ENCODE peak calls at places on chromosomes 12 and 14, in seven cellular contexts. R is HepG2, J is uterus, F is EL, M is RPMI7951, Y is T-helper 17 cell, H is GM20000. X is an unnamed sample.

GRCh38 chr12:99619389-99620158 is 28.0 kb upstream of the GARIN6 start:
- DNase-seq in J (no peak), R (peak), F (peak), Y (no peak), H (peak), M (peak), X (no peak)

GRCh38 chr12:51318846-51319570 is 5.0 kb downstream of the BIN2 start:
- DNase-seq in J (no peak), M (no peak), R (no peak), Y (no peak), H (peak), F (no peak), X (no peak)

GRCh38 chr12:18849080-18849479 is 111.2 kb downstream of the CAPZA3 start:
- DNase-seq in J (no peak), F (peak), R (no peak), M (no peak), Y (no peak), H (no peak), X (no peak)

GRCh38 chr14:49767473-49768300 is at the start of gene KLHDC2:
- DNase-seq in H (peak), Y (peak), M (peak), J (peak), F (peak), R (peak), X (peak)

GRCh38 chr12:34190054-34190453 is 167.8 kb downstream of the ALG10 start:
- DNase-seq in R (no peak), J (no peak), Y (no peak), F (no peak), M (no peak), H (no peak), X (no peak)

GRCh38 chr12:108571604-108572165 is 9.3 kb downstream of the ISCU start:
- DNase-seq in H (no peak), R (no peak), J (no peak), F (no peak), Y (no peak), M (no peak), X (no peak)

GRCh38 chr12:25725874-25726273 is 172.8 kb upstream of the LMNTD1 start:
- DNase-seq in M (peak), H (no peak), F (peak), R (no peak), Y (no peak), J (no peak), X (no peak)

GRCh38 chr14:68160779-68161546 is 341.4 kb downstream of the RAD51B start:
- DNase-seq in Y (no peak), M (no peak), R (no peak), J (no peak), H (no peak), F (no peak), X (no peak)

GRCh38 chr12:19138551-19139344 is 9.2 kb downstream of the PLEKHA5 start:
- DNase-seq in Y (no peak), J (no peak), M (peak), F (peak), H (no peak), R (no peak), X (no peak)

GRCh38 chr14:68397371-68397779 is 395.5 kb downstream of the ZFP36L1 start:
- DNase-seq in H (no peak), R (peak), F (no peak), M (peak), Y (no peak), J (peak), X (no peak)